ENCODE peak calls at places on chromosome 17, in nine cellular contexts. L is hepatocyte, V is heart right ventricle, D is tibial nerve, T is A549, C is neural progenitor cell, E is pancreas, A is GM12878, F is upper lobe of right lung. N is an unnamed sample.

GRCh38 chr17:58279736-58280479 is 827 bp downstream of the MPO start:
- DNase-seq in L (no peak), V (no peak), D (no peak), T (no peak), C (no peak), E (no peak), A (no peak), F (peak; percentile 62), N (no peak)

GRCh38 chr17:78920528-78920927 is 4.7 kb downstream of the TIMP2 start:
- DNase-seq in L (no peak), V (no peak), D (no peak), T (no peak), C (no peak), E (no peak), A (no peak), F (no peak), N (no peak)

GRCh38 chr17:38745545-38745944 is 2.6 kb downstream of the PCGF2 start:
- DNase-seq in L (peak; percentile 41), V (no peak), D (peak; percentile 31), T (no peak), C (no peak), E (no peak), A (no peak), F (no peak), N (no peak)

GRCh38 chr17:80758793-80759673 is 214.4 kb downstream of the RPTOR start:
- DNase-seq in L (no peak), V (no peak), D (no peak), T (no peak), C (no peak), E (no peak), A (no peak), F (no peak), N (no peak)

GRCh38 chr17:38322156-38322779 is 21.5 kb downstream of the GPR179 start:
- DNase-seq in L (peak; percentile 69), V (peak; percentile 61), D (peak; percentile 67), T (peak; percentile 68), C (peak; percentile 67), E (peak; percentile 54), A (no peak), F (peak; percentile 84), N (peak; percentile 34)

GRCh38 chr17:66540131-66540781 is 237.8 kb downstream of the PRKCA start:
- DNase-seq in L (peak; percentile 54), V (peak; percentile 27), D (peak; percentile 38), T (no peak), C (peak; percentile 69), E (no peak), A (no peak), F (no peak), N (peak; percentile 95)

GRCh38 chr17:69450131-69450530 is 35.6 kb downstream of the MAP2K6 start:
- DNase-seq in L (no peak), V (no peak), D (no peak), T (no peak), C (no peak), E (no peak), A (no peak), F (no peak), N (no peak)

GRCh38 chr17:14014647-14015046 is 54.7 kb upstream of the COX10 start:
- DNase-seq in L (no peak), V (no peak), D (no peak), T (no peak), C (no peak), E (no peak), A (no peak), F (no peak), N (no peak)

GRCh38 chr17:52233176-52233575 is 74.7 kb upstream of the CA10 start:
- DNase-seq in L (no peak), V (no peak), D (no peak), T (no peak), C (no peak), E (no peak), A (no peak), F (no peak), N (no peak)

DNA sequence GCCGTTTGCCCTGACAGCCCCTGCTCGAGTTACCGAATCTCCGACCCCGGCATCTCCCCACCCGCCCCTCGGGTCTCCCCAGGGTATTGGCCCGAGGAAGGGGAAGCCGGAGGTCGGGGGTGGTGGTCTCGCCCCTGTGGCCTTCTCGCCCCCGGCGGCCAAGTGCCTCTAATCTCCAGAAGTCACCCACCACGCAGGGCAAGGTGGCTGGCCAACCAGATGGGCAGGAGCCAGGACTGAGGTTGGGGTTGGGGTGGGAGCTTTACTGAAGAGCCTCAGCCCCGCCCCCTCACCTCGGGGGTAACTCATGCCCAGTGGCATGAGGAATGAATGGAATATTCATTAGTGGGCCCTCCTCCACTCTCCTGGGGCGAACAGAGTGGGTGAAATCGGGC is 634 bp downstream of the DHRS11 start:
- DNase-seq in L (peak; percentile 64), V (peak; percentile 23), D (no peak), T (no peak), C (peak; percentile 66), E (peak; percentile 39), A (no peak), F (no peak), N (peak; percentile 23)
- H3K27ac ChIP-seq in L (peak overlapping the region; percentile 94), V (no peak overlapping the region), D (peak overlapping the region; percentile 79), T (peak overlapping the region; percentile 75), C (no peak overlapping the region), E (no peak overlapping the region), A (no peak overlapping the region), F (peak overlapping the region; percentile 66), N (peak overlapping the region; percentile 51)

GRCh38 chr17:16468428-16468992 is 23.5 kb downstream of the LRRC75A start:
- DNase-seq in L (no peak), V (no peak), D (no peak), T (no peak), C (no peak), E (no peak), A (no peak), F (no peak), N (no peak)

GRCh38 chr17:16465861-16466338 is 26.1 kb downstream of the LRRC75A start:
- DNase-seq in L (peak; percentile 79), V (no peak), D (no peak), T (no peak), C (no peak), E (peak; percentile 63), A (no peak), F (no peak), N (no peak)

GRCh38 chr17:16467886-16468285 is 24.1 kb downstream of the LRRC75A start:
- DNase-seq in L (no peak), V (no peak), D (no peak), T (no peak), C (no peak), E (no peak), A (no peak), F (no peak), N (no peak)

GRCh38 chr17:16466407-16466806 is 25.6 kb downstream of the LRRC75A start:
- DNase-seq in L (peak; percentile 55), V (no peak), D (no peak), T (no peak), C (no peak), E (peak; percentile 82), A (no peak), F (no peak), N (no peak)

DNA sequence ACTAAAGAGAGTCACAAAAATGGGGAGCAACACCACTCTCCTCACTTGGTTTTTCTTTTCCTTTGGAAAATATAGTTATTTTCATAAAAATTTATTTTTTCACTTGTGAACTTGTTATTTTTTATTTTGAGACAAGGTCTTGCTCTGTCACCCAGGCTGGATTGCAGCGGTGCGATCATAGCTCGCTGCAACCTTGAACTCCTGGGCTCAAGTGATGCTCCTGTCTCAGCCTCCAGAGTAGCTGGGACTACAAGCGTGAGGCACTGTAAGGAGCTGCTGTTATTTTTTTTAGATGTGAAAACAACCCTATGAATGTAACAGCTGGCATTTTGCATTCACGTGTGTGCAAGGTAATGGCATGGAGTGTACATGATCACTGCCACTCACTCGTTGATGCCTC is 24.9 kb downstream of the LRRC75A start:
- DNase-seq in L (no peak), V (no peak), D (no peak), T (no peak), C (no peak), E (no peak), A (no peak), F (no peak), N (no peak)
- H3K27ac ChIP-seq in L (peak overlapping the region; percentile 98), V (no peak overlapping the region), D (no peak overlapping the region), T (no peak overlapping the region), C (no peak overlapping the region), E (no peak overlapping the region), A (no peak overlapping the region), F (no peak overlapping the region), N (no peak overlapping the region)

GRCh38 chr17:82692268-82692667 is 6.2 kb downstream of the RAB40B start:
- DNase-seq in L (no peak), V (no peak), D (no peak), T (no peak), C (no peak), E (no peak), A (no peak), F (no peak), N (no peak)

GRCh38 chr17:82694647-82695046 is 3.9 kb downstream of the RAB40B start:
- DNase-seq in L (no peak), V (no peak), D (no peak), T (no peak), C (no peak), E (no peak), A (no peak), F (no peak), N (no peak)

GRCh38 chr17:82690786-82691489 is 7.6 kb downstream of the RAB40B start:
- DNase-seq in L (no peak), V (no peak), D (no peak), T (no peak), C (peak; percentile 34), E (no peak), A (no peak), F (no peak), N (no peak)

GRCh38 chr17:82691714-82692113 is 6.8 kb downstream of the RAB40B start:
- DNase-seq in L (no peak), V (no peak), D (no peak), T (no peak), C (no peak), E (no peak), A (no peak), F (no peak), N (no peak)

GRCh38 chr17:82693168-82693867 is 5.2 kb downstream of the RAB40B start:
- DNase-seq in L (no peak), V (no peak), D (no peak), T (no peak), C (no peak), E (no peak), A (no peak), F (no peak), N (no peak)
- H3K27ac ChIP-seq in L (no peak overlapping the region), V (no peak overlapping the region), D (no peak overlapping the region), T (no peak overlapping the region), C (no peak overlapping the region), E (no peak overlapping the region), A (no peak overlapping the region), F (no peak overlapping the region), N (no peak overlapping the region)

DNA sequence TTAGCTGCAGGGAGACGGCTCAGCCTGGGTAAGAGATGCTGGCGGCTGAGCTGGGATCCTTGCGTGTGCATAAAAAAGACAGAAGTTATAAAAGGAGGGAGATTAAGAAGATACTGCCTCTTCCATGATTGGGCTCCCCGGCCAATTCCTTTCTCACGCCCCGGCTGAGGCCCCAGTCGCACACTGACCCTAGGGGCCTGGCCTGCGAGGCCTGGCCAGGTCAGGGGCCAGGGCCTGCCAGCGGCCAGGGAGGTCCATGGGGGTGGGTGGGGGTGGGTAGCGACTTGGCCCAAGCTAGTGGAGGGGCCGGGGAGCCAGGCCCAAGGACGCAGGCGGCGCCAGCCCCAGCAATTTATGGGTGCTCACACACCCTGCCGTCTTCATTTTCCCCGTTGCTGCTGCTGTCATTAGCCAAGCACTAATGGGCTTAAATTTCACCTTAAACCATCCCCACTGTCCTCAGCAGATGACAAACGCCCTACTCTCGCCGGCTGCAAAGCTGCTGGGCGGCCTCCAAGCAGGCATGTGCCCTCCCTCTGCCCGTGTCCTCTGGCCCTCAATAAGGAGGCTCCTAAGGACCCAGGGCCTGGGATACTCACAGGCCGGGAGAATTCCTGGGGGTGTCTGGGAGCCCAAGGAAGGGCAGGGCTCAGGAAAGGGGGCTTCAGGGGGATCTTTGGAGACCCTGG is 66.3 kb downstream of the SREBF1 start:
- DNase-seq in L (no peak), V (no peak), D (no peak), T (no peak), C (no peak), E (no peak), A (no peak), F (no peak), N (no peak)
- H3K27ac ChIP-seq in L (peak overlapping the region; percentile 82), V (no peak overlapping the region), D (peak overlapping the region; percentile 55), T (no peak overlapping the region), C (no peak overlapping the region), E (no peak overlapping the region), A (no peak overlapping the region), F (no peak overlapping the region), N (no peak overlapping the region)